ENCODE peak calls at places on chromosome 14, in seven cellular contexts. One of them, this sample, is unnamed.

GRCh38 chr14:69559581-69560011 is 15.1 kb downstream of the CCDC177 start:
- DNase-seq in Ammon's horn: peak
- DNase-seq in fibroblast of the aortic adventitia: no peak
- DNase-seq in AG08396: no peak
- DNase-seq in glutamatergic neuron: peak
- DNase-seq in body of pancreas: peak
- DNase-seq in HEK293T: no peak
- DNase-seq in this sample: no peak

GRCh38 chr14:91315844-91316267 is 71.4 kb upstream of the GPR68 start:
- DNase-seq in Ammon's horn: no peak
- DNase-seq in fibroblast of the aortic adventitia: no peak
- DNase-seq in AG08396: no peak
- DNase-seq in glutamatergic neuron: no peak
- DNase-seq in body of pancreas: no peak
- DNase-seq in HEK293T: no peak
- DNase-seq in this sample: no peak

GRCh38 chr14:100692859-100693558 is 33.7 kb upstream of the DLK1 start:
- DNase-seq in Ammon's horn: no peak
- DNase-seq in fibroblast of the aortic adventitia: peak
- DNase-seq in AG08396: peak
- DNase-seq in glutamatergic neuron: no peak
- DNase-seq in body of pancreas: no peak
- DNase-seq in HEK293T: no peak
- DNase-seq in this sample: peak

GRCh38 chr14:68561531-68562007 is 231.3 kb downstream of the ZFP36L1 start:
- DNase-seq in Ammon's horn: no peak
- DNase-seq in fibroblast of the aortic adventitia: no peak
- DNase-seq in AG08396: no peak
- DNase-seq in glutamatergic neuron: no peak
- DNase-seq in body of pancreas: no peak
- DNase-seq in HEK293T: no peak
- DNase-seq in this sample: no peak

GRCh38 chr14:61484011-61484410 is 162.6 kb downstream of the PRKCH start:
- DNase-seq in Ammon's horn: no peak
- DNase-seq in fibroblast of the aortic adventitia: no peak
- DNase-seq in AG08396: no peak
- DNase-seq in glutamatergic neuron: no peak
- DNase-seq in body of pancreas: no peak
- DNase-seq in HEK293T: no peak
- DNase-seq in this sample: no peak

GRCh38 chr14:72419226-72419625 is 474.7 kb downstream of the DPF3 start:
- DNase-seq in Ammon's horn: no peak
- DNase-seq in fibroblast of the aortic adventitia: no peak
- DNase-seq in AG08396: no peak
- DNase-seq in glutamatergic neuron: no peak
- DNase-seq in body of pancreas: no peak
- DNase-seq in HEK293T: no peak
- DNase-seq in this sample: no peak

GRCh38 chr14:106694638-106695393 is 1168.4 kb downstream of the TMEM121 start:
- DNase-seq in Ammon's horn: no peak
- DNase-seq in fibroblast of the aortic adventitia: no peak
- DNase-seq in AG08396: no peak
- DNase-seq in glutamatergic neuron: no peak
- DNase-seq in body of pancreas: peak
- DNase-seq in HEK293T: no peak
- DNase-seq in this sample: no peak

GRCh38 chr14:75198291-75198933 is 22.0 kb upstream of the TMED10 start:
- DNase-seq in Ammon's horn: peak
- DNase-seq in fibroblast of the aortic adventitia: peak
- DNase-seq in AG08396: no peak
- DNase-seq in glutamatergic neuron: no peak
- DNase-seq in body of pancreas: peak
- DNase-seq in HEK293T: no peak
- DNase-seq in this sample: no peak

GRCh38 chr14:105205718-105206208 is 24.7 kb upstream of the NUDT14 start:
- DNase-seq in Ammon's horn: no peak
- DNase-seq in fibroblast of the aortic adventitia: no peak
- DNase-seq in AG08396: no peak
- DNase-seq in glutamatergic neuron: peak
- DNase-seq in body of pancreas: peak
- DNase-seq in HEK293T: no peak
- DNase-seq in this sample: no peak

GRCh38 chr14:56817396-56817921 is 7.2 kb upstream of the OTX2 start:
- DNase-seq in Ammon's horn: no peak
- DNase-seq in fibroblast of the aortic adventitia: no peak
- DNase-seq in AG08396: no peak
- DNase-seq in glutamatergic neuron: peak
- DNase-seq in body of pancreas: no peak
- DNase-seq in HEK293T: no peak
- DNase-seq in this sample: no peak

GRCh38 chr14:78157855-78158436 is 12.2 kb upstream of the NRXN3 start:
- DNase-seq in Ammon's horn: no peak
- DNase-seq in fibroblast of the aortic adventitia: peak
- DNase-seq in AG08396: peak
- DNase-seq in glutamatergic neuron: no peak
- DNase-seq in body of pancreas: peak
- DNase-seq in HEK293T: peak
- DNase-seq in this sample: peak